ENCODE peak calls at places on chromosomes 13 and 19, in nine cellular contexts. Z is PC-3, L is GM12878, R is body of pancreas, S is lower lobe of right lung, W is trophoblast cell, C is left lung, B is HepG2, D is fibroblast of lung. O is an unnamed sample. For H3K9me3, the result is how much of the 10 kb centered on the place peaks cover.

GRCh38 chr13:30868806-30869470 is 37.1 kb upstream of the MEDAG start:
- DNase-seq in R (no peak), S (no peak), C (no peak), D (peak), L (no peak), B (no peak), W (no peak), Z (no peak), O (no peak)

GRCh38 chr19:38023245-38023644 is 116.2 kb downstream of the SIPA1L3 start:
- DNase-seq in Z (no peak), S (no peak), W (no peak), R (no peak), C (no peak), D (no peak), B (no peak), L (no peak), O (no peak)

GRCh38 chr19:19445288-19445687 is 39.8 kb downstream of the GATAD2A start:
- DNase-seq in R (no peak), S (no peak), W (no peak), C (no peak), D (no peak), Z (no peak), L (no peak), B (no peak), O (no peak)

GRCh38 chr13:83634601-83635000 is 247.7 kb downstream of the SLITRK1 start:
- DNase-seq in S (no peak), C (no peak), Z (no peak), B (no peak), R (no peak), W (no peak), L (no peak), D (no peak), O (no peak)

GRCh38 chr19:4591296-4591695 is 31.8 kb upstream of the SEMA6B start:
- DNase-seq in D (no peak), W (no peak), L (no peak), R (no peak), C (no peak), Z (no peak), B (no peak), S (no peak), O (no peak)

GRCh38 chr19:17243854-17244617 is 1.7 kb downstream of the NR2F6 start:
- DNase-seq in C (peak), W (peak), S (peak), B (peak), D (peak), L (no peak), Z (peak), R (peak), O (no peak)

GRCh38 chr13:42420304-42420703 is 148.4 kb downstream of the AKAP11 start:
- DNase-seq in S (no peak), D (no peak), W (no peak), R (no peak), Z (no peak), B (no peak), L (peak), C (no peak), O (no peak)

GRCh38 chr13:64248371-64249065 is 2832.9 kb upstream of the PCDH20 start:
- DNase-seq in S (no peak), L (no peak), D (no peak), Z (no peak), R (no peak), W (no peak), B (no peak), C (no peak), O (no peak)

GRCh38 chr13:97334690-97335089 is 99.3 kb upstream of the RAP2A start:
- DNase-seq in L (no peak), S (no peak), W (no peak), B (no peak), D (no peak), R (no peak), C (no peak), Z (no peak), O (no peak)

GRCh38 chr13:73715114-73715909 is 418.9 kb downstream of the KLF12 start:
- DNase-seq in L (peak), C (no peak), R (no peak), Z (no peak), B (no peak), D (no peak), S (peak), W (peak), O (no peak)

GRCh38 chr13:99087954-99088491 is 110.2 kb upstream of the DOCK9 start:
- DNase-seq in C (no peak), D (no peak), S (no peak), L (no peak), B (no peak), W (peak), R (peak), Z (peak), O (no peak)

GRCh38 chr19:31349160-31349881 is at the start of gene TSHZ3:
- DNase-seq in S (peak), C (peak), L (no peak), D (peak), R (peak), B (no peak), Z (peak), W (peak), O (no peak)

GRCh38 chr13:87057807-87058520 is 613.2 kb upstream of the SLITRK5 start:
- DNase-seq in S (no peak), Z (peak), W (no peak), C (no peak), L (no peak), D (peak), B (no peak), R (no peak), O (no peak)

GRCh38 chr13:101489635-101490034 is 37.2 kb downstream of the ITGBL1 start:
- DNase-seq in L (no peak), W (peak), S (no peak), D (no peak), B (no peak), R (no peak), Z (peak), C (no peak), O (no peak)

GRCh38 chr19:21569497-21569870 is 64.1 kb downstream of the ZNF429 start:
- DNase-seq in R (no peak), B (no peak), W (peak), L (no peak), C (peak), D (peak), Z (no peak), S (peak), O (peak)

GRCh38 chr19:3019211-3019854 is 9.7 kb downstream of the TLE2 start:
- DNase-seq in C (no peak), R (no peak), S (no peak), W (no peak), Z (no peak), L (no peak), B (no peak), D (no peak), O (no peak)

GRCh38 chr19:4970558-4971423 is 1.9 kb downstream of the KDM4B start:
- DNase-seq in D (peak), B (peak), Z (peak), C (no peak), L (no peak), W (peak), R (peak), S (no peak), O (no peak)

GRCh38 chr13:57969961-57970360 is 338.4 kb downstream of the PCDH17 start:
- DNase-seq in R (no peak), C (no peak), W (no peak), Z (no peak), L (no peak), S (no peak), D (no peak), B (no peak), O (no peak)

GRCh38 chr13:85864963-85865530 is 65.8 kb upstream of the SLITRK6 start:
- DNase-seq in W (peak), R (no peak), Z (peak), S (no peak), D (peak), B (peak), C (no peak), L (no peak), O (no peak)

GRCh38 chr19:44653977-44654784 is 10.5 kb downstream of the PVR start:
- DNase-seq in D (peak), L (peak), Z (peak), B (peak), W (peak), C (peak), S (peak), R (peak), O (peak)

GRCh38 chr13:79767126-79767525 is 286.2 kb downstream of the NDFIP2 start:
- DNase-seq in Z (peak), S (no peak), B (no peak), L (no peak), D (no peak), C (no peak), R (no peak), W (peak), O (no peak)

GRCh38 chr13:40186636-40187323 is 479.7 kb downstream of the FOXO1 start:
- DNase-seq in C (no peak), L (no peak), W (no peak), S (no peak), B (no peak), R (no peak), Z (no peak), D (no peak), O (no peak)

GRCh38 chr13:85347251-85347650 is 452.0 kb downstream of the SLITRK6 start:
- DNase-seq in W (no peak), B (no peak), Z (peak), L (no peak), C (no peak), D (peak), S (no peak), R (no peak), O (no peak)

GRCh38 chr19:46710687-46711086 is 6.2 kb downstream of the PRKD2 start:
- DNase-seq in C (no peak), W (no peak), B (no peak), D (no peak), S (no peak), L (no peak), R (no peak), Z (no peak), O (no peak)
- H3K9me3 ChIP-seq in C (under half), W (under half), B (under half), D (under half), S (under half), L (under half), R (under half), Z (under half), O (under half)

GRCh38 chr19:57053401-57053800 is 66.4 kb upstream of the USP29 start:
- DNase-seq in L (no peak), S (no peak), C (no peak), D (no peak), Z (no peak), W (no peak), R (no peak), B (no peak), O (no peak)
- H3K9me3 ChIP-seq in L (under half), S (under half), C (under half), D (under half), Z (under half), W (under half), R (under half), B (under half), O (under half)

GRCh38 chr19:51903192-51903591 is 1.6 kb downstream of the ZNF649 start:
- DNase-seq in R (no peak), Z (no peak), D (no peak), C (no peak), B (no peak), L (no peak), S (no peak), W (no peak), O (no peak)
- H3K9me3 ChIP-seq in R (under half), Z (half or more), D (under half), C (under half), B (under half), L (under half), S (under half), W (under half), O (under half)

GRCh38 chr19:30303131-30303654 is 69.0 kb upstream of the ZNF536 start:
- DNase-seq in B (no peak), C (no peak), L (no peak), R (no peak), S (no peak), Z (no peak), W (no peak), D (no peak), O (no peak)
- H3K9me3 ChIP-seq in B (under half), C (under half), L (under half), R (under half), S (under half), Z (under half), W (under half), D (under half), O (under half)

GRCh38 chr19:9353011-9353410 is 9.8 kb upstream of the ZNF177 start:
- DNase-seq in S (no peak), C (no peak), D (no peak), B (peak), W (no peak), L (no peak), Z (peak), R (no peak), O (no peak)

GRCh38 chr19:9348671-9349070 is 14.1 kb upstream of the ZNF177 start:
- DNase-seq in D (no peak), S (no peak), B (no peak), R (no peak), L (no peak), W (no peak), Z (no peak), C (no peak), O (no peak)

GRCh38 chr19:9354651-9355050 is 8.2 kb upstream of the ZNF177 start:
- DNase-seq in S (no peak), C (no peak), Z (no peak), L (no peak), W (no peak), D (no peak), B (no peak), R (no peak), O (no peak)

GRCh38 chr19:9348253-9348652 is 14.6 kb upstream of the ZNF177 start:
- DNase-seq in Z (no peak), R (no peak), C (no peak), D (no peak), S (no peak), W (no peak), B (no peak), L (no peak), O (no peak)

DNA sequence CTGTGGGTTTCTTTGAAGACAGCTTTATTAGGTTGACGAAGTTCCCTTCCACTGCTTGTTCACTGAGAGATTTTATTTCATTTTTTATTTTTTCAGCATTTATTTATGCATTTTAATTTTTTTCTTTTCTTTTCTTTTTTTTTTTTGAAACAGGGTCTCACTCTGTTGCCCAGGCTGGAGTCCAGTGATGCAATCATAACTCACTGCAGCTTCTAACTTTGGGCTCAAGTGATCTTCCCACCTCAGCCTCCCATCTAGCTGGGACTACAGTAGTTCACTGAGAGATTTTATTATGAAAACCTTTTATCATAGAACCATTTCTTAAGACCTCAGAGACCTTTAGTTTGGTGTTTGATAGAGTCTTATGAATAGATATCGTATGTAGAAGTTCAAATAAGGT is 10.3 kb upstream of the ZNF177 start:
- DNase-seq in L (no peak), W (no peak), C (no peak), Z (no peak), S (no peak), D (no peak), R (no peak), B (no peak), O (no peak)
- H3K9me3 ChIP-seq in L (under half), W (under half), C (under half), Z (half or more), S (half or more), D (under half), R (under half), B (half or more), O (half or more)

DNA sequence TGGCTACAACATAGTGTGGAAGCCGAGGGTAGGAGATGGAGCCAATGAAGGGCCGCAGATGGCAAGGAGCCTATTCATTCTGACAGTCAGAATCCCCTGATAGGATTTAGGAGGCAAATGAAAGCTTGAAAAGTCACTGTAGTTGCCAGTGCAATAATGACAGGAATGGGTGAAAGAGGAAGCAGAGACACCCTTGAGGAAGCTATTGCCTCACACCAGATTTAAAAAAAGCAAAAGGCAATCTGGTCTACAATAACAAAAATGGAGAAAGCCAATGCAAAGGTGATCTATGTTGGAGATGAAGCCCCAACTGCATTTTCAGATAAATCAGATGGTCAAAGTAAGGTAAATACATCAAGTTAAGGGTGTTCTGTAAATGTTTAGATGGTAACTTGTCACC is 158.5 kb downstream of the TUBA3C start:
- DNase-seq in B (no peak), L (no peak), Z (no peak), C (no peak), W (no peak), R (no peak), S (no peak), D (no peak), O (no peak)
- H3K9me3 ChIP-seq in B (half or more), L (under half), Z (under half), C (under half), W (under half), R (under half), S (under half), D (under half), O (under half)

GRCh38 chr13:72430923-72431322 is 296.5 kb downstream of the MZT1 start:
- DNase-seq in S (no peak), B (no peak), D (no peak), Z (no peak), R (no peak), L (no peak), C (no peak), W (no peak), O (no peak)

GRCh38 chr13:72435251-72435650 is 292.2 kb downstream of the MZT1 start:
- DNase-seq in R (no peak), Z (no peak), B (no peak), L (no peak), C (no peak), S (no peak), D (no peak), W (no peak), O (no peak)

GRCh38 chr13:72437458-72437857 is 290.0 kb downstream of the MZT1 start:
- DNase-seq in D (peak), C (no peak), B (no peak), W (peak), S (no peak), L (no peak), R (no peak), Z (peak), O (no peak)

GRCh38 chr13:72431981-72432617 is 295.3 kb downstream of the MZT1 start:
- DNase-seq in S (no peak), W (no peak), L (no peak), C (no peak), Z (no peak), B (no peak), R (no peak), D (peak), O (no peak)
- H3K9me3 ChIP-seq in S (under half), W (under half), L (under half), C (under half), Z (under half), B (under half), R (under half), D (under half), O (under half)